ENCODE peak calls at places on chromosome 16, in nine cellular contexts. B is cardiac fibroblast, J is AG09319, C is kidney, O is neural crest cell, R is B cell, D is transverse colon, T is A549, I is GM23338. Y is an unnamed sample.

GRCh38 chr16:82185012-82185411 is 15.0 kb upstream of the MPHOSPH6 start:
- DNase-seq in R (no peak), J (no peak), C (no peak), I (no peak), B (no peak), T (no peak), D (no peak), O (no peak), Y (no peak)

GRCh38 chr16:79370736-79371135 is 229.8 kb downstream of the MAF start:
- DNase-seq in T (no peak), R (no peak), J (no peak), I (no peak), C (no peak), O (no peak), B (no peak), D (no peak), Y (no peak)

GRCh38 chr16:15636392-15636873 is 6.5 kb downstream of the MARF1 start:
- DNase-seq in D (no peak), R (peak), J (no peak), O (no peak), T (no peak), I (no peak), C (no peak), B (no peak), Y (no peak)

GRCh38 chr16:11034481-11034931 is 90.1 kb downstream of the CLEC16A start:
- DNase-seq in B (no peak), O (no peak), R (no peak), C (no peak), D (no peak), T (no peak), I (no peak), J (no peak), Y (no peak)

GRCh38 chr16:57623251-57624043 is 5.0 kb upstream of the ADGRG1 start:
- DNase-seq in J (no peak), R (no peak), I (peak), B (peak), T (peak), D (peak), O (peak), C (peak), Y (peak)

GRCh38 chr16:56549744-56550385 is 15.0 kb upstream of the MT4 start:
- DNase-seq in T (no peak), I (no peak), C (no peak), B (peak), J (no peak), R (no peak), O (no peak), D (no peak), Y (no peak)

GRCh38 chr16:53257001-53257400 is 177.3 kb upstream of the RBL2 start:
- DNase-seq in C (no peak), O (no peak), J (peak), B (peak), R (no peak), D (no peak), I (peak), T (no peak), Y (no peak)

GRCh38 chr16:88777801-88778415 is 7.1 kb downstream of the PIEZO1 start:
- DNase-seq in O (no peak), J (no peak), D (no peak), I (peak), C (no peak), T (no peak), B (no peak), R (no peak), Y (no peak)

GRCh38 chr16:4767872-4768548 is 1.0 kb upstream of the ZNF500 start:
- DNase-seq in D (peak), B (peak), O (no peak), T (peak), I (no peak), R (no peak), C (no peak), J (no peak), Y (peak)

GRCh38 chr16:31109622-31110021 is 1.4 kb downstream of the BCKDK start:
- DNase-seq in O (no peak), D (no peak), J (no peak), B (no peak), C (no peak), I (no peak), T (no peak), R (peak), Y (no peak)

GRCh38 chr16:55710466-55710865 is 54.7 kb downstream of the SLC6A2 start:
- DNase-seq in R (no peak), O (no peak), T (no peak), B (peak), I (peak), D (no peak), J (no peak), C (no peak), Y (peak)

GRCh38 chr16:64478258-64478906 is 643.5 kb downstream of the CDH11 start:
- DNase-seq in J (no peak), B (peak), T (peak), D (no peak), O (no peak), R (no peak), C (no peak), I (no peak), Y (no peak)

GRCh38 chr16:62135903-62136302 is 99.7 kb upstream of the CDH8 start:
- DNase-seq in D (no peak), J (no peak), I (no peak), R (no peak), O (no peak), B (no peak), T (no peak), C (no peak), Y (no peak)

GRCh38 chr16:1105888-1106620 is 10.0 kb upstream of the C1QTNF8 start:
- DNase-seq in J (peak), D (peak), T (peak), O (peak), B (peak), I (peak), R (peak), C (peak), Y (peak)

GRCh38 chr16:66928702-66929388 is 3.5 kb upstream of the RRAD start:
- DNase-seq in D (peak), O (no peak), J (no peak), C (peak), I (peak), B (peak), R (no peak), T (peak), Y (peak)

GRCh38 chr16:2527071-2527783 is 4.0 kb downstream of the CEMP1 start:
- DNase-seq in T (no peak), J (no peak), D (no peak), B (no peak), C (peak), O (no peak), I (no peak), R (peak), Y (no peak)

GRCh38 chr16:55955845-55956244 is 80.7 kb upstream of the CES5A start:
- DNase-seq in I (no peak), B (no peak), R (no peak), C (peak), O (no peak), J (no peak), T (no peak), D (no peak), Y (no peak)

GRCh38 chr16:11340710-11341109 is 4.5 kb upstream of the RMI2 start:
- DNase-seq in T (no peak), C (no peak), I (no peak), O (no peak), D (no peak), J (no peak), R (no peak), B (no peak), Y (no peak)

GRCh38 chr16:11128211-11129123 is 127.5 kb downstream of the SOCS1 start:
- DNase-seq in I (no peak), J (peak), D (no peak), R (no peak), C (no peak), T (no peak), O (no peak), B (peak), Y (no peak)

GRCh38 chr16:70746708-70747424 is 54.1 kb downstream of the VAC14 start:
- DNase-seq in B (peak), O (no peak), T (peak), I (no peak), R (no peak), C (peak), D (peak), J (peak), Y (peak)

GRCh38 chr16:69176033-69176780 is 10.8 kb upstream of the SNTB2 start:
- DNase-seq in T (no peak), I (no peak), B (peak), C (no peak), R (no peak), O (no peak), D (no peak), J (no peak), Y (no peak)

GRCh38 chr16:53111078-53111776 is 56.4 kb downstream of the CHD9 start:
- DNase-seq in C (no peak), D (no peak), B (peak), O (no peak), T (no peak), R (no peak), I (no peak), J (no peak), Y (no peak)

GRCh38 chr16:12548270-12548983 is 255.3 kb downstream of the CPPED1 start:
- DNase-seq in D (no peak), J (no peak), T (no peak), B (no peak), I (no peak), C (no peak), R (no peak), O (no peak), Y (no peak)

GRCh38 chr16:89615596-89616090 is 2.2 kb downstream of the DPEP1 start:
- DNase-seq in I (peak), B (no peak), J (no peak), C (no peak), T (no peak), O (peak), R (no peak), D (peak), Y (peak)

GRCh38 chr16:56222482-56222997 is 31.3 kb downstream of the GNAO1 start:
- DNase-seq in C (no peak), D (no peak), R (no peak), T (no peak), J (no peak), I (peak), B (no peak), O (no peak), Y (no peak)

GRCh38 chr16:58272855-58273254 is 22.0 kb downstream of the PRSS54 start:
- DNase-seq in B (no peak), I (no peak), O (no peak), R (no peak), D (no peak), C (no peak), T (peak), J (no peak), Y (no peak)

GRCh38 chr16:29820730-29821662 is 734 bp downstream of the MVP start:
- DNase-seq in I (no peak), J (no peak), T (peak), R (peak), O (no peak), B (peak), C (peak), D (peak), Y (peak)

GRCh38 chr16:49701867-49702494 is 153.9 kb downstream of the ZNF423 start:
- DNase-seq in T (no peak), D (peak), C (no peak), I (peak), J (no peak), R (no peak), O (peak), B (no peak), Y (no peak)

GRCh38 chr16:66344533-66345145 is 21.9 kb upstream of the CDH5 start:
- DNase-seq in I (peak), C (no peak), O (peak), D (no peak), T (peak), B (peak), J (peak), R (no peak), Y (peak)

GRCh38 chr16:77784441-77785356 is 3.7 kb upstream of the VAT1L start:
- DNase-seq in C (no peak), I (no peak), O (no peak), J (no peak), D (no peak), T (no peak), B (peak), R (no peak), Y (no peak)
- TF ChIP-seq CTCF in C (peak), I (peak), O (peak), J (no peak), D (no peak), T (no peak), B (peak), R (peak), Y (no peak)

DNA sequence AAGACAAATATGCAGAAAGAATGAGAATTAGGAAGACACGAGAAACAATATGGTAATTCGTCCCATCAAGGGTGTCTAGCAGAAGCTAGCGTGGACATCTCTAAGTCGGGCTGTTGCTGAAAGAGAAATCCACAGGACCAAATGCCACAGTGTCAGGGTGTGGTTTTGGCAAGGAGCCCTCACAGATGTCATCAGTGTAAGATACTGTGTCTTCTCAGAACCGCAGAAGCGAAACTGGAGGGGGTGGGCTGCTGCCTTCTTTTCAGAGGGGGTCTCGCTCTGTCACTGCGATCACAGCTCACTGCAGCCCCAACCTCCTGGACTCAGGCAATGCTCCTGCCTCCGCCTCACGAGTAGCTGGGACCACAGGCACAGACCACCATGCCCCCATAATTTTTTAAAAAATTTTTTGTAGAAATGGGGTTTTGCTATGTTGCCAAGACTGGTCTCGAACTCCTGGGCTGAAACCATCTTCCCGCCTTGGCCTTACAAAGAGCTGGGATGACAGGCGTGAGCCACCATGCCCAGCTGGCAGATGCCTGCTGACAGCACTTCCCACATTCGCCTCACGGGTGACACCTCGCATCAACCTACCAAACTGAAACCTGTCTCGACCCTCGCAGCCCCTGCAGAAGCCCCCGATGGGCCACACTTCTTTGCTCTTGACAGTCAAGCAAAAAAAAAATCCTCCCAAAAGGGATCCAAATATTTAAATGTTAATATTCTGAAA is 26.2 kb downstream of the TRAP1 start:
- DNase-seq in R (no peak), C (peak), D (no peak), J (no peak), O (no peak), I (peak), B (peak), T (peak), Y (no peak)
- TF ChIP-seq CTCF in R (no peak), C (no peak), D (no peak), J (no peak), O (no peak), I (no peak), B (no peak), T (no peak), Y (no peak)

DNA sequence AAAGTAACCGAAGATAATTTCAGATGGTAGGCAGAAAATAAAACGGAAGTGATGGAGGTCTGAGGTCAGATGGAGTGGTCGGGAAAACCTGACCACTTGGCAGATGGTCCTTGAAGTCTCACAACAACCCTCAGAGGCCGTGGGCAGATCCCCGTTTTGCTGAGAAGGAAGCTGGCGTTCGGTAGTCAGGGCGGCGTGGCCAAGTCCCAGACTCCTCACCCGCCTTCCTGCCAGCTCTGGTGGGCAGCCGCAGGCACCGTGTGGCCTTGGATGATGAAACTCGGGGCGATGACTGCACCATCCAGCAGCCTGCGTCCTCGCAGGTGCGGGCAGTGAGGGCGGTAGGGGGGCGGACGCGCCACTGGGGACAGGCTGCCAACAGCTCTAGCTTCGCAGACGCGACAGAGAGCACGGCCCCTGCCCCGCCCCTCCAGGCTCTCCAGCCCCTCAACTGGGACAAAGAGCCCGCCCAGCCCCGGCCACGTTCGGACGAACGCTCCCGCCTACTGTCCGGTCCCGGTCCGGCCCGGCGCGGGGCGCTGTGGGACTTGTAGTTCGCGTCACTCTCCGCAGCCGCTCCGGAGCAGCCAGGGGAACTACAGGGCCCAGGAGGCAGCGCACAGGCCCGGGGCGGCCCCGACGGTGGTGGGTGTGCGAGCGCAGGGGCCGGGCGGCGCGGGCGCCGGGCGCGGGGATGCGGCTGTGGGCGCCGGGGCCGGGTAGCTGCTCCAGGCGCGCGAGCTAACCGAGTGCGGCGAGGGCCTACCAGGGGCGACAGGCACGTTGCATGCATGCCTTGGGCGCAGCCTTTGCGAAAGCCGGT is at the start of gene GPT2:
- DNase-seq in R (peak), D (peak), I (peak), O (peak), B (peak), C (peak), J (peak), T (peak), Y (peak)
- TF ChIP-seq CTCF in R (no peak), D (peak), I (no peak), O (peak), B (no peak), C (no peak), J (no peak), T (no peak), Y (peak)

DNA sequence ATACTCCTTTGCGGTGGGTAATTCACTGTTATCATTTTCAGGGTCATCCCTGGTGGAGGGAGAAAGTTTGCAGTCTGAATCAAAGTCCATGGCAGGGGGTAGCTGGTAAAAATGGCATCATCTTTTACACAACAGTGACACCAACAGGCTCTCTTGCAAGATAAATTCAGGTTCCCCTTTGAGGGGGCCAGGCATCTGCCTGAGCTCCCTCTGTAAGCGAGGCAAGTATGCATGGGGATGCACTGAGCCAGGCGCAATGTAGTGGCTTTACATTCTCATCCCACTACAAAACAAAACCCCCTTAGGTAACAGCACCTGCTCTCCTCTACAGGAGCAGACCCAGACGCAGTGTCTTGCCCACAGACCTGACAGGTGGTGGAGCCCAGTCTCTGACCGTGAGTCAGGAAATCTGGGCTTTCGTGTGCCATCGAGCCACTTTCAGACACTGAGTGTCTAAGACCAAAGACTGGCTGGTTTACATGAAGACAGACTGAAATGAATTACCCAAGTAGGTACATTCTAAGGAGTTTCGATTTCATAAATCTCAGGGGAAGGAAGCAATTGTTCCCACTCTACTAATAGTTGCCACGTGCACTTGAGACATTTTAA is 17.7 kb downstream of the LITAFD start:
- DNase-seq in T (no peak), J (no peak), B (no peak), D (no peak), O (no peak), I (peak), R (no peak), C (peak), Y (no peak)
- TF ChIP-seq CTCF in T (no peak), J (no peak), B (no peak), D (no peak), O (no peak), I (no peak), R (no peak), C (no peak), Y (no peak)

GRCh38 chr16:72357860-72358259 is 185.9 kb upstream of the PMFBP1 start:
- DNase-seq in O (no peak), R (no peak), C (no peak), T (no peak), I (no peak), B (peak), D (no peak), J (no peak), Y (no peak)
- TF ChIP-seq CTCF in O (no peak), R (no peak), C (no peak), T (no peak), I (no peak), B (no peak), D (no peak), J (no peak), Y (no peak)

DNA sequence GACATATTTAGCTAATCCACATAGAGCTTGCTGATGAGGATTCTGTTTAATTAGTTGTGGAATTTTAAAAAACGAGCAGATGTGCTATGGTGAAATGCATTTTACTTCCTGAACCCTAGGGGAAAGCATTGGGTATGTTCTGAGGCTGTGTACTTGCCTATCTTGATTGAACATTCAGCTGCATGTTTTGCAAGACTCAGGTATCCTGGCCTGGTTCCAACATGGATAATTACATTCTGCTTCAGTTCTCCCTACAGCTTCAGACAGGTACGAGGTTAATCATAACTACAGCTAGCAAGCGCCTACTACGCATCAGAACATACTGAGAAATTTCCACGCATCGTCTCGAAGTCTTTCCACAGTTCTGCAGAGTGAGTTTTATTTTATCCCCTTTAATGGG is 77.0 kb downstream of the HS3ST2 start:
- DNase-seq in T (no peak), D (no peak), R (no peak), I (no peak), C (no peak), J (no peak), O (no peak), B (no peak), Y (peak)
- TF ChIP-seq CTCF in T (no peak), D (no peak), R (no peak), I (no peak), C (no peak), J (no peak), O (no peak), B (no peak), Y (no peak)